ENCODE peak calls at places on chromosomes 13 and 19, in five cellular contexts. One of them, this sample, is unnamed.

GRCh38 chr19:57978586-57979289 is 4.4 kb upstream of the C19orf18 start:
- DNase-seq in endothelial cell: no peak
- DNase-seq in ureter: no peak
- DNase-seq in HCT116: no peak
- DNase-seq in BE2C: no peak
- DNase-seq in this sample: no peak

GRCh38 chr19:14494910-14495677 is 833 bp downstream of the GIPC1 start:
- DNase-seq in endothelial cell: no peak
- DNase-seq in ureter: peak
- DNase-seq in HCT116: no peak
- DNase-seq in BE2C: no peak
- DNase-seq in this sample: no peak

GRCh38 chr19:17950310-17951150 is 16.4 kb upstream of the KCNN1 start:
- DNase-seq in endothelial cell: no peak
- DNase-seq in ureter: no peak
- DNase-seq in HCT116: no peak
- DNase-seq in BE2C: peak
- DNase-seq in this sample: no peak

GRCh38 chr13:100674363-100674847 is at the start of gene TMTC4:
- DNase-seq in endothelial cell: peak
- DNase-seq in ureter: no peak
- DNase-seq in HCT116: no peak
- DNase-seq in BE2C: no peak
- DNase-seq in this sample: no peak

GRCh38 chr19:5244351-5244750 is 96.3 kb downstream of the PTPRS start:
- DNase-seq in endothelial cell: no peak
- DNase-seq in ureter: no peak
- DNase-seq in HCT116: no peak
- DNase-seq in BE2C: no peak
- DNase-seq in this sample: no peak

GRCh38 chr13:113562085-113562749 is 22.3 kb upstream of the TFDP1 start:
- DNase-seq in endothelial cell: peak
- DNase-seq in ureter: peak
- DNase-seq in HCT116: no peak
- DNase-seq in BE2C: peak
- DNase-seq in this sample: no peak

GRCh38 chr19:49214701-49215100 is 57.1 kb downstream of the TRPM4 start:
- DNase-seq in endothelial cell: no peak
- DNase-seq in ureter: no peak
- DNase-seq in HCT116: no peak
- DNase-seq in BE2C: no peak
- DNase-seq in this sample: no peak

GRCh38 chr13:42486711-42487198 is 87.2 kb upstream of the TNFSF11 start:
- DNase-seq in endothelial cell: no peak
- DNase-seq in ureter: no peak
- DNase-seq in HCT116: no peak
- DNase-seq in BE2C: no peak
- DNase-seq in this sample: no peak

GRCh38 chr13:40026741-40027140 is 371.3 kb downstream of the COG6 start:
- DNase-seq in endothelial cell: no peak
- DNase-seq in ureter: no peak
- DNase-seq in HCT116: no peak
- DNase-seq in BE2C: no peak
- DNase-seq in this sample: no peak

GRCh38 chr13:95295026-95295425 is 6.2 kb downstream of the ABCC4 start:
- DNase-seq in endothelial cell: no peak
- DNase-seq in ureter: no peak
- DNase-seq in HCT116: no peak
- DNase-seq in BE2C: no peak
- DNase-seq in this sample: no peak

GRCh38 chr19:43474986-43475705 is 9.7 kb upstream of the LYPD3 start:
- DNase-seq in endothelial cell: peak
- DNase-seq in ureter: peak
- DNase-seq in HCT116: peak
- DNase-seq in BE2C: peak
- DNase-seq in this sample: peak

GRCh38 chr13:91017031-91017668 is 330.3 kb upstream of the MIR17HG start:
- DNase-seq in endothelial cell: peak
- DNase-seq in ureter: no peak
- DNase-seq in HCT116: peak
- DNase-seq in BE2C: peak
- DNase-seq in this sample: no peak

GRCh38 chr13:27923794-27924528 is 4.2 kb downstream of the PDX1 start:
- DNase-seq in endothelial cell: no peak
- DNase-seq in ureter: no peak
- DNase-seq in HCT116: no peak
- DNase-seq in BE2C: no peak
- DNase-seq in this sample: no peak

GRCh38 chr13:110242615-110243014 is 64.3 kb downstream of the COL4A1 start:
- DNase-seq in endothelial cell: peak
- DNase-seq in ureter: no peak
- DNase-seq in HCT116: no peak
- DNase-seq in BE2C: no peak
- DNase-seq in this sample: no peak